ENCODE peak calls at places on chromosomes 13 and 19, in nine cellular contexts. Z, O, B, T, S, L, D, U and Y are unnamed samples.

GRCh38 chr19:3210347-3211017 is 14.0 kb upstream of the CELF5 start:
- DNase-seq in Z (peak; percentile 34), O (peak; percentile 67), B (no peak), T (peak; percentile 43), S (peak; percentile 77), L (peak; percentile 72), D (no peak), U (peak; percentile 54), Y (peak; percentile 82)

GRCh38 chr19:28710278-28710677 is 502.7 kb downstream of the UQCRFS1 start:
- DNase-seq in Z (no peak), O (no peak), B (no peak), T (no peak), S (no peak), L (no peak), D (peak; percentile 51), U (no peak), Y (no peak)

GRCh38 chr19:30411714-30412113 is 39.5 kb downstream of the ZNF536 start:
- DNase-seq in Z (no peak), O (no peak), B (no peak), T (no peak), S (no peak), L (no peak), D (no peak), U (no peak), Y (no peak)

GRCh38 chr13:38941353-38941945 is 49.2 kb downstream of the STOML3 start:
- DNase-seq in Z (no peak), O (no peak), B (no peak), T (no peak), S (no peak), L (no peak), D (no peak), U (no peak), Y (no peak)

GRCh38 chr13:114313061-114313860 is 1.0 kb upstream of the CHAMP1 start:
- DNase-seq in Z (peak; percentile 6), O (no peak), B (no peak), T (peak; percentile 21), S (no peak), L (peak; percentile 16), D (no peak), U (no peak), Y (no peak)

GRCh38 chr13:98564204-98564603 is 12.7 kb downstream of the STK24 start:
- DNase-seq in Z (no peak), O (no peak), B (no peak), T (no peak), S (no peak), L (no peak), D (no peak), U (no peak), Y (no peak)

GRCh38 chr13:27388236-27388635 is 36.2 kb upstream of the GTF3A start:
- DNase-seq in Z (no peak), O (no peak), B (no peak), T (no peak), S (no peak), L (no peak), D (no peak), U (no peak), Y (no peak)

GRCh38 chr13:45817833-45818232 is 33.7 kb downstream of the SIAH3 start:
- DNase-seq in Z (no peak), O (no peak), B (no peak), T (no peak), S (no peak), L (no peak), D (no peak), U (no peak), Y (no peak)

GRCh38 chr19:30512748-30513389 is 140.7 kb downstream of the ZNF536 start:
- DNase-seq in Z (no peak), O (no peak), B (no peak), T (no peak), S (no peak), L (no peak), D (no peak), U (no peak), Y (no peak)

GRCh38 chr19:34256835-34257558 is 2.6 kb downstream of the GARRE1 start:
- DNase-seq in Z (no peak), O (no peak), B (no peak), T (no peak), S (no peak), L (no peak), D (no peak), U (no peak), Y (no peak)

GRCh38 chr13:93244141-93244917 is 17.7 kb downstream of the GPC6 start:
- DNase-seq in Z (no peak), O (no peak), B (no peak), T (no peak), S (no peak), L (no peak), D (peak; percentile 75), U (no peak), Y (no peak)

GRCh38 chr19:18440421-18440877 is 2.5 kb upstream of the ISYNA1 start:
- DNase-seq in Z (peak; percentile 41), O (no peak), B (no peak), T (no peak), S (no peak), L (no peak), D (no peak), U (no peak), Y (no peak)

GRCh38 chr19:1812426-1813196 is 535 bp upstream of the ATP8B3 start:
- DNase-seq in Z (peak; percentile 94), O (peak; percentile 91), B (peak; percentile 84), T (peak; percentile 96), S (peak; percentile 93), L (peak; percentile 97), D (peak; percentile 84), U (peak; percentile 62), Y (peak; percentile 96)
- H3K27ac ChIP-seq in Z (no peak overlapping the region), O (peak overlapping the region; percentile 80), B (peak overlapping the region; percentile 65), T (peak overlapping the region; percentile 14), S (no peak overlapping the region), L (peak overlapping the region; percentile 75), D (peak overlapping the region; percentile 25), U (peak overlapping the region; percentile 34), Y (peak overlapping the region; percentile 31)

GRCh38 chr13:73338389-73338788 is 279.6 kb downstream of the KLF5 start:
- DNase-seq in Z (no peak), O (no peak), B (no peak), T (no peak), S (no peak), L (no peak), D (no peak), U (no peak), Y (no peak)

GRCh38 chr13:73336789-73337188 is 278.0 kb downstream of the KLF5 start:
- DNase-seq in Z (peak; percentile 7), O (peak; percentile 39), B (no peak), T (no peak), S (no peak), L (no peak), D (no peak), U (no peak), Y (no peak)

GRCh38 chr13:73339086-73339485 is 280.3 kb downstream of the KLF5 start:
- DNase-seq in Z (no peak), O (no peak), B (no peak), T (no peak), S (no peak), L (no peak), D (no peak), U (no peak), Y (no peak)

GRCh38 chr13:73335938-73336337 is 277.1 kb downstream of the KLF5 start:
- DNase-seq in Z (no peak), O (no peak), B (no peak), T (no peak), S (no peak), L (no peak), D (no peak), U (no peak), Y (no peak)

DNA sequence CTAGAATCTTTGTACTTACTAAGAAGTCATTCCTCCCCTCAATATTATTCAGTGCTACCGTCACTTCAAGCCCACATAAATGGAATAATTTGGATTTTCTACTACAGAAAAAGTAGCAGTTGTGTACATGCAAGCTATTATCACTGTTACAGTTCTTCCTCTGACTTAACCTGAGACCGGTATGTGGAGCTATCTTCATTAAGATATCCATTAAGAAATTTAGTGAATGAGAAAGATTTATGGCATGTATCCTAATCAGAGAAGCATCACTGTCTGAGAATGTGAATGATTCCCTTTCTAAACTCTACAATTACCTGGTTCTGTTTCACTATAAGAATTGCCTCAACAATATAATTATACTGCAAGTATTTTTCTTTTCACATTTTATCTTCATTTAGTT is 278.7 kb downstream of the KLF5 start:
- DNase-seq in Z (no peak), O (no peak), B (no peak), T (no peak), S (no peak), L (no peak), D (peak; percentile 30), U (no peak), Y (no peak)
- H3K4me1 ChIP-seq in Z (peaks cover 53% of the 10 kb centered on the region), O (no peaks in the 10 kb centered on the region), B (no peaks in the 10 kb centered on the region), T (no peaks in the 10 kb centered on the region), S (no peaks in the 10 kb centered on the region), L (no peaks in the 10 kb centered on the region), D (peaks cover 8% of the 10 kb centered on the region), U (no peaks in the 10 kb centered on the region), Y (no peaks in the 10 kb centered on the region)

GRCh38 chr19:55385749-55386514 is at the start of gene RPL28:
- DNase-seq in Z (peak; percentile 100), O (peak; percentile 98), B (peak; percentile 92), T (peak; percentile 99), S (peak; percentile 99), L (peak; percentile 99), D (peak; percentile 88), U (peak; percentile 99), Y (peak; percentile 98)

GRCh38 chr19:55390461-55390880 is 4.7 kb downstream of the RPL28 start:
- DNase-seq in Z (no peak), O (no peak), B (no peak), T (no peak), S (no peak), L (no peak), D (no peak), U (no peak), Y (no peak)

GRCh38 chr19:55386515-55386947 is 799 bp downstream of the RPL28 start:
- DNase-seq in Z (no peak), O (no peak), B (no peak), T (no peak), S (no peak), L (no peak), D (no peak), U (no peak), Y (no peak)

GRCh38 chr19:55389386-55390317 is 3.9 kb downstream of the RPL28 start:
- DNase-seq in Z (no peak), O (no peak), B (no peak), T (no peak), S (no peak), L (no peak), D (no peak), U (no peak), Y (no peak)

GRCh38 chr19:55387736-55388497 is 2.2 kb downstream of the RPL28 start:
- DNase-seq in Z (no peak), O (no peak), B (no peak), T (no peak), S (no peak), L (no peak), D (no peak), U (no peak), Y (no peak)
- TF ChIP-seq CTCF in Z (no peak), O (no peak), B (no peak), T (no peak), S (no peak), L (no peak), D (no peak), U (no peak), Y (no peak)

DNA sequence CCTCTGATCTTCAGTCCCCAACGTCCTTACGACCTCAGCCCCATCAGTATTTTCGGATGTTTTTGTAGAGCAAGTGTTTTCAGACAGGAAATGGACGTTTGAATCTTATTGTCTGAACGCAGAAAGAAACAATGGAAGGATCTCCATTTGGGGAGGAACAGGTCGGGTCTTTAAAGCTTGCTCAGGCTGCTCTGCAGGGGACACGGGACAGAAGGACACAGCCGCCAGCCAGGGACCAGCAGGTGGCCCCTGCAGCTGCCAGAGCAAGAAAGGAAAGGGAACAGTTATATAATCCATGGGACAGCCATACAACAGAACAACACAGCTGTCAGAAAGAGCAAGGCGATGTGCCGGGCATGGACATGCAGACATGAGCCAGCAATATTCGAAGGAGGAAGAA is 18.5 kb upstream of the IGLON5 start:
- DNase-seq in Z (no peak), O (no peak), B (no peak), T (no peak), S (no peak), L (no peak), D (no peak), U (no peak), Y (no peak)
- H3K27ac ChIP-seq in Z (no peak overlapping the region), O (no peak overlapping the region), B (no peak overlapping the region), T (no peak overlapping the region), S (no peak overlapping the region), L (no peak overlapping the region), D (no peak overlapping the region), U (no peak overlapping the region), Y (no peak overlapping the region)